ENCODE peak calls at places on chromosomes 11 and 22, in ten cellular contexts. Y is suprapubic skin, Z is endothelial cell of umbilical vein, T is heart left ventricle, C is lower leg skin, V is NB4, G is A549, E is GM12878, S is H1, M is IMR-90. A is an unnamed sample.

GRCh38 chr11:106424111-106424510 is 346.6 kb downstream of the AASDHPPT start:
- DNase-seq in E (no peak), Y (no peak), T (no peak), C (no peak), S (no peak), Z (no peak), V (no peak), G (peak; percentile 1), M (peak; percentile 83), A (peak; percentile 1)

GRCh38 chr11:2376751-2377451 is at the start of gene CD81:
- DNase-seq in E (no peak), Z (no peak), Y (peak; percentile 79), S (no peak), C (peak; percentile 32), M (peak; percentile 33), T (peak; percentile 57), V (peak; percentile 50), G (peak; percentile 41), A (peak; percentile 72)

GRCh38 chr11:27395556-27396258 is 32.7 kb upstream of the CCDC34 start:
- DNase-seq in C (no peak), Z (no peak), S (no peak), T (no peak), Y (no peak), G (peak; percentile 97), M (peak; percentile 76), E (no peak), V (no peak), A (no peak)

GRCh38 chr11:133990501-133990900 is 33.7 kb upstream of the IGSF9B start:
- DNase-seq in Z (no peak), S (no peak), C (no peak), M (no peak), V (no peak), Y (no peak), T (no peak), G (no peak), E (no peak), A (no peak)

GRCh38 chr22:48299801-48300200 is 1527.9 kb downstream of the BRD1 start:
- DNase-seq in C (peak; percentile 2), M (no peak), G (no peak), E (no peak), Z (no peak), Y (no peak), S (no peak), V (no peak), T (no peak), A (no peak)

GRCh38 chr11:100740440-100740839 is 53.4 kb downstream of the ARHGAP42 start:
- DNase-seq in Y (no peak), T (no peak), M (peak; percentile 44), Z (peak; percentile 38), G (no peak), C (no peak), V (no peak), S (no peak), E (no peak), A (no peak)

GRCh38 chr11:131234146-131234680 is 136.2 kb upstream of the NTM start:
- DNase-seq in G (no peak), M (no peak), Z (no peak), Y (no peak), T (no peak), V (no peak), C (no peak), E (no peak), S (no peak), A (no peak)

GRCh38 chr11:111923951-111924350 is 5.2 kb downstream of the C11orf52 start:
- DNase-seq in Z (no peak), C (no peak), G (no peak), S (no peak), T (no peak), Y (no peak), M (no peak), V (no peak), E (no peak), A (no peak)

GRCh38 chr11:2940930-2941821 is 12.0 kb upstream of the PHLDA2 start:
- DNase-seq in V (no peak), C (no peak), Y (peak; percentile 69), S (no peak), E (no peak), T (no peak), G (peak; percentile 56), Z (no peak), M (no peak), A (peak; percentile 85)

DNA sequence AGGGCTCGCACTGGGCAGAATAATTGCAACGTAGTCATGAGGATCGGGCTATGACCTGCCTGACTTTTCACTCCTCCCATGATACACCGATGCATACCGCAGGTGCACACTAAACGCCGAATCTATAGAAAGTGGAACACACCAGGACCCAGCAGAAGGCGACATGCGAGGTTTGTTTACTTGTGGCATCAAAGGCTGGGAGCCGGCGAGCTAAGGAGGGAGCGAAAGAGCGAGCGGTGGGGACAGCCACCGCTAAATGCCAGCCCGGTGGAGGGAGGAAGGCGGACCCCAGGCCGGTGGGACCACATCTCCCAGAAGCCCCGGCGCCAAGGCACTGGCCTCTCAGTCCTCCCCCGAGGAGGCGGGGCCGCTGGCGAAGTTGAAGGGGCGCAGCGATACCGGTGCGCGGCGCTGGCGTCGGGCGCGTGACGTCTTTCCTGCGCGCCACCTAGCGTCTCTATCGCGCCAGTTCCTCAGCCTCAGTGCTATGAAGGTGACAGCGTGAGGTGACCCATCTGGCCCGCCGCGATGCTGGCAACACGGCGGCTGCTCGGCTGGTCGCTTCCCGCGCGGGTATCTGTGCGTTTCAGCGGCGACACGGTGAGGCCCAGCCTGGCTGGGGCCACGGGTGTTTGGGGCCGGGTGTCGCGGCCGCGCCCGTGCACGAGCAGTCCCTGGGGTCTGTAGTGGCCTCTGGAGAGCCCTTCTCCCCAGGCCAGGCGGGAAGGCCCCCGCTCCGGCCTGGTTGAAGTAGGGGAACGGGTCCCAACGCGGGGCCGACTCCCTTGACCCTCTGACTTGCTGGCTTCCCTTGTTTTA is at the start of gene NDUFV1:
- DNase-seq in E (peak; percentile 76), S (no peak), T (peak; percentile 98), Z (peak; percentile 94), G (peak; percentile 92), C (peak; percentile 95), M (peak; percentile 87), V (peak; percentile 97), Y (peak; percentile 97), A (peak; percentile 95)
- TF ChIP-seq POLR2A in E (peak; percentile 97), S (peak; percentile 39), T (peak; percentile 45), Z (peak; percentile 88), G (peak; percentile 73), C (no peak), M (peak; percentile 73), V (peak; percentile 86), Y (no peak), A (peak; percentile 77)

DNA sequence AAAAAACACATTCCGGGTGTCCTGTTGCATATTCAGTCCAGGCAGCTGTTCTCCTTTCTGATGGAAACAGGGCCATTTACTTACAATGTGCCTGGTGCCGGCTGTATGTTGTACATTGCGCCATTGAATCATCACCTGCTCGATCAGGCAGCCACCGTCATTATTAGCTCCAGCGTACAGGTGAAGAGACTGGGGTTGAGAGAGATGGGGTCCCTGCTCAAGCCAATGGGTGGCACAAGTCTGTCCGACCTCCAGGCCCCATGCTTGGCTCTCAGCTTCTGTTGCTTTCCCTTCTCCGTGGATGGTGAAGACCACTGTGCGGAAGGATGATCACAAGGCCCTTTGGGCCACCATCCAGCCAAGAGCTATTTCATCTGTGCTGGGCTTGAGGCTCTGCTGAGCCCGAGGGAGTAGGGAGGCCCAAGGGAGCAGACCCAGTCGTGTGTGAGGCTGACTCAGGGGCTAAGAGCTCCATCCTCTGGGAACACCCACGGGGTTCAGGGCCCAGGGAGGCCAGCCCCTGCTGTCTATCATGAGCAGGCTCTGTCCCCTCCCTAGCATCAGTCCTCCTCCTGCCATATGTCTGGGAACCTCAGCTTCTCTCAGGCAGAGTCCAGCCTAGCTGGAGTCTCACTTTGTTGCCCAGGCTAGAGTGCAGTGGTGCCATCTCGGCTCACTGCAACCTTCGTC is 20.7 kb upstream of the EMID1 start:
- DNase-seq in S (no peak), T (no peak), E (no peak), Z (no peak), G (no peak), V (no peak), Y (no peak), M (no peak), C (no peak), A (no peak)
- TF ChIP-seq POLR2A in S (no peak), T (no peak), E (no peak), Z (no peak), G (no peak), V (no peak), Y (no peak), M (no peak), C (no peak), A (no peak)

GRCh38 chr11:124197999-124198398 is 14.9 kb downstream of the OR10D3 start:
- DNase-seq in M (no peak), V (no peak), Z (no peak), Y (no peak), E (no peak), G (no peak), T (no peak), C (no peak), S (no peak), A (no peak)
- TF ChIP-seq POLR2A in M (no peak), V (no peak), Z (no peak), Y (no peak), E (no peak), G (no peak), T (no peak), C (no peak), S (no peak), A (no peak)

GRCh38 chr11:95152878-95153856 is 63.5 kb downstream of the ENDOD1 start:
- DNase-seq in G (no peak), M (no peak), C (no peak), S (no peak), Z (no peak), Y (no peak), V (no peak), E (peak; percentile 26), T (no peak), A (no peak)

GRCh38 chr11:95148421-95148820 is 58.8 kb downstream of the ENDOD1 start:
- DNase-seq in G (no peak), S (no peak), M (no peak), C (no peak), Z (no peak), T (no peak), E (no peak), Y (no peak), V (no peak), A (no peak)

GRCh38 chr11:95148938-95149337 is 59.3 kb downstream of the ENDOD1 start:
- DNase-seq in S (no peak), M (no peak), Y (no peak), C (no peak), G (no peak), T (no peak), Z (no peak), V (no peak), E (no peak), A (no peak)

GRCh38 chr11:95149659-95150294 is 60.1 kb downstream of the ENDOD1 start:
- DNase-seq in M (no peak), G (no peak), T (peak; percentile 59), V (no peak), Y (peak; percentile 70), E (no peak), C (peak; percentile 31), S (no peak), Z (peak; percentile 61), A (peak; percentile 34)

DNA sequence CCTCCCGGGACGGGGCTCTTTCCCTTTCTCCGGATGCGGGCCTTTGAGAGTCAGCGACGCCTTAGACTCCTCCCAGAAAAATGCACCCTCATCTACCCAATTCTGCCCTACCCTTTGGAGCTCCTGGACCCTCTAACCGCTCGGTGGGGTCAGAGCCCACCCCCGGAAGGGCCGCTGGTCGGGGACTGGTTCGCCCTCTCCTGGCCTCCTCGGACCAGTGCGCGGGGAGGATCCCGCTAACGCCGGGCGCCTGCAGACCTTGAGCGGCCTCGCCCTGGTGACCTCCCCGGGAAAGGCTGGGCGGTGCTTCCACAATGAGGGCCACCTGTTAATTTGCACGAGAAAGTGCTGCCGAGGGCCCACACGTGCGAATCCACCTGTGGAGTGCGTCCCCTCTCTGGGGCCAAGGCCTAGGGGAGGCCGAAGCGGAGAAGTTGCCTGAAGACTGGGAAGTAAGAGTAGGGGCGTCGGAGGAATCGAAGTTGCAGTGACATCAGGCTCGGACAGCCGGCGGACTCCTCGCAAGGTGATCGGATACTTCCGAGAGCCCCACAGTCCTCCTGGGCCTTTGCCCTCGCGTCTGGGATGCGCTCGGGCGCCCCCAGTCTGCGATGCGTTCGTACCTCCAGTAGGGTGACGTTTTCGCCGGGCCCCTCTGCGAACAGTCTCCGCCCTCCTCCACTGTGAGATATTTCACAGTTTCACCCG is 61.5 kb downstream of the ENDOD1 start:
- DNase-seq in C (peak; percentile 93), V (peak; percentile 95), E (peak; percentile 77), M (peak; percentile 78), T (peak; percentile 92), S (peak; percentile 93), Y (peak; percentile 94), Z (peak; percentile 92), G (peak; percentile 86), A (no peak)
- TF ChIP-seq POLR2A in C (peak; percentile 32), V (no peak), E (peak; percentile 75), M (no peak), T (no peak), S (no peak), Y (no peak), Z (no peak), G (peak; percentile 47), A (no peak)